ENCODE peak calls at places on chromosome 18, in six cellular contexts. One of them, this sample, is unnamed.

GRCh38 chr18:54233228-54233625 is 8.8 kb upstream of the MBD2 start:
- DNase-seq in PC-9: no peak
- DNase-seq in neural progenitor cell: no peak
- DNase-seq in heart right ventricle: no peak
- DNase-seq in IMR-90: no peak
- DNase-seq in brain microvascular endothelial cell: no peak
- DNase-seq in this sample: no peak

GRCh38 chr18:5543854-5544389 is at the start of gene EPB41L3:
- DNase-seq in PC-9: no peak
- DNase-seq in neural progenitor cell: peak; percentile 55
- DNase-seq in heart right ventricle: peak; percentile 58
- DNase-seq in IMR-90: peak; percentile 20
- DNase-seq in brain microvascular endothelial cell: no peak
- DNase-seq in this sample: no peak

GRCh38 chr18:77530732-77531131 is 281.1 kb downstream of the GALR1 start:
- DNase-seq in PC-9: no peak
- DNase-seq in neural progenitor cell: no peak
- DNase-seq in heart right ventricle: no peak
- DNase-seq in IMR-90: no peak
- DNase-seq in brain microvascular endothelial cell: no peak
- DNase-seq in this sample: no peak

GRCh38 chr18:76795981-76796380 is 26.4 kb upstream of the ZNF236 start:
- DNase-seq in PC-9: no peak
- DNase-seq in neural progenitor cell: no peak
- DNase-seq in heart right ventricle: no peak
- DNase-seq in IMR-90: no peak
- DNase-seq in brain microvascular endothelial cell: no peak
- DNase-seq in this sample: no peak

GRCh38 chr18:5422626-5423025 is 121.2 kb downstream of the EPB41L3 start:
- DNase-seq in PC-9: no peak
- DNase-seq in neural progenitor cell: no peak
- DNase-seq in heart right ventricle: no peak
- DNase-seq in IMR-90: no peak
- DNase-seq in brain microvascular endothelial cell: no peak
- DNase-seq in this sample: no peak

GRCh38 chr18:12895016-12895415 is 11.0 kb upstream of the PTPN2 start:
- DNase-seq in PC-9: no peak
- DNase-seq in neural progenitor cell: no peak
- DNase-seq in heart right ventricle: no peak
- DNase-seq in IMR-90: no peak
- DNase-seq in brain microvascular endothelial cell: no peak
- DNase-seq in this sample: no peak

GRCh38 chr18:31225668-31226067 is 63.0 kb upstream of the DSC1 start:
- DNase-seq in PC-9: no peak
- DNase-seq in neural progenitor cell: peak; percentile 83
- DNase-seq in heart right ventricle: peak; percentile 30
- DNase-seq in IMR-90: peak; percentile 55
- DNase-seq in brain microvascular endothelial cell: peak; percentile 91
- DNase-seq in this sample: peak; percentile 67

GRCh38 chr18:79465392-79465991 is 69.8 kb downstream of the NFATC1 start:
- DNase-seq in PC-9: no peak
- DNase-seq in neural progenitor cell: peak; percentile 56
- DNase-seq in heart right ventricle: peak; percentile 42
- DNase-seq in IMR-90: no peak
- DNase-seq in brain microvascular endothelial cell: no peak
- DNase-seq in this sample: no peak

GRCh38 chr18:12944724-12945123 is 3.1 kb upstream of the SEH1L start:
- DNase-seq in PC-9: no peak
- DNase-seq in neural progenitor cell: no peak
- DNase-seq in heart right ventricle: peak; percentile 35
- DNase-seq in IMR-90: no peak
- DNase-seq in brain microvascular endothelial cell: peak; percentile 9
- DNase-seq in this sample: no peak

GRCh38 chr18:73986711-73987110 is 160.9 kb downstream of the FBXO15 start:
- DNase-seq in PC-9: no peak
- DNase-seq in neural progenitor cell: no peak
- DNase-seq in heart right ventricle: no peak
- DNase-seq in IMR-90: no peak
- DNase-seq in brain microvascular endothelial cell: no peak
- DNase-seq in this sample: no peak

GRCh38 chr18:79615586-79615985 is 64.0 kb upstream of the CTDP1 start:
- DNase-seq in PC-9: no peak
- DNase-seq in neural progenitor cell: no peak
- DNase-seq in heart right ventricle: no peak
- DNase-seq in IMR-90: no peak
- DNase-seq in brain microvascular endothelial cell: no peak
- DNase-seq in this sample: no peak

GRCh38 chr18:48622911-48623431 is 84.1 kb downstream of the CTIF start:
- DNase-seq in PC-9: peak; percentile 54
- DNase-seq in neural progenitor cell: no peak
- DNase-seq in heart right ventricle: no peak
- DNase-seq in IMR-90: peak; percentile 61
- DNase-seq in brain microvascular endothelial cell: peak; percentile 19
- DNase-seq in this sample: peak; percentile 73

GRCh38 chr18:31275722-31276463 is 42.1 kb upstream of the DSG1 start:
- DNase-seq in PC-9: peak; percentile 10
- DNase-seq in neural progenitor cell: no peak
- DNase-seq in heart right ventricle: no peak
- DNase-seq in IMR-90: no peak
- DNase-seq in brain microvascular endothelial cell: no peak
- DNase-seq in this sample: no peak

GRCh38 chr18:55326134-55326533 is 261.9 kb downstream of the TCF4 start:
- DNase-seq in PC-9: no peak
- DNase-seq in neural progenitor cell: no peak
- DNase-seq in heart right ventricle: no peak
- DNase-seq in IMR-90: no peak
- DNase-seq in brain microvascular endothelial cell: no peak
- DNase-seq in this sample: no peak

GRCh38 chr18:47209166-47209565 is 33.0 kb upstream of the IER3IP1 start:
- DNase-seq in PC-9: no peak
- DNase-seq in neural progenitor cell: peak; percentile 42
- DNase-seq in heart right ventricle: no peak
- DNase-seq in IMR-90: no peak
- DNase-seq in brain microvascular endothelial cell: no peak
- DNase-seq in this sample: no peak

GRCh38 chr18:55079481-55080350 is 120.5 kb upstream of the CCDC68 start:
- DNase-seq in PC-9: no peak
- DNase-seq in neural progenitor cell: no peak
- DNase-seq in heart right ventricle: no peak
- DNase-seq in IMR-90: no peak
- DNase-seq in brain microvascular endothelial cell: no peak
- DNase-seq in this sample: no peak

GRCh38 chr18:79889569-79889968 is 61.9 kb downstream of the SLC66A2 start:
- DNase-seq in PC-9: no peak
- DNase-seq in neural progenitor cell: no peak
- DNase-seq in heart right ventricle: no peak
- DNase-seq in IMR-90: no peak
- DNase-seq in brain microvascular endothelial cell: no peak
- DNase-seq in this sample: no peak

GRCh38 chr18:46411862-46412690 is 244.9 kb downstream of the LOXHD1 start:
- DNase-seq in PC-9: peak; percentile 23
- DNase-seq in neural progenitor cell: no peak
- DNase-seq in heart right ventricle: peak; percentile 40
- DNase-seq in IMR-90: no peak
- DNase-seq in brain microvascular endothelial cell: no peak
- DNase-seq in this sample: no peak

GRCh38 chr18:24878289-24878688 is 417.9 kb downstream of the HRH4 start:
- DNase-seq in PC-9: no peak
- DNase-seq in neural progenitor cell: peak; percentile 53
- DNase-seq in heart right ventricle: no peak
- DNase-seq in IMR-90: peak; percentile 64
- DNase-seq in brain microvascular endothelial cell: peak; percentile 51
- DNase-seq in this sample: no peak

GRCh38 chr18:35470440-35470839 is 27.3 kb downstream of the INO80C start:
- DNase-seq in PC-9: no peak
- DNase-seq in neural progenitor cell: no peak
- DNase-seq in heart right ventricle: no peak
- DNase-seq in IMR-90: no peak
- DNase-seq in brain microvascular endothelial cell: no peak
- DNase-seq in this sample: no peak

GRCh38 chr18:66621816-66622576 is 18.1 kb upstream of the CDH19 start:
- DNase-seq in PC-9: no peak
- DNase-seq in neural progenitor cell: peak; percentile 61
- DNase-seq in heart right ventricle: no peak
- DNase-seq in IMR-90: no peak
- DNase-seq in brain microvascular endothelial cell: no peak
- DNase-seq in this sample: no peak

DNA sequence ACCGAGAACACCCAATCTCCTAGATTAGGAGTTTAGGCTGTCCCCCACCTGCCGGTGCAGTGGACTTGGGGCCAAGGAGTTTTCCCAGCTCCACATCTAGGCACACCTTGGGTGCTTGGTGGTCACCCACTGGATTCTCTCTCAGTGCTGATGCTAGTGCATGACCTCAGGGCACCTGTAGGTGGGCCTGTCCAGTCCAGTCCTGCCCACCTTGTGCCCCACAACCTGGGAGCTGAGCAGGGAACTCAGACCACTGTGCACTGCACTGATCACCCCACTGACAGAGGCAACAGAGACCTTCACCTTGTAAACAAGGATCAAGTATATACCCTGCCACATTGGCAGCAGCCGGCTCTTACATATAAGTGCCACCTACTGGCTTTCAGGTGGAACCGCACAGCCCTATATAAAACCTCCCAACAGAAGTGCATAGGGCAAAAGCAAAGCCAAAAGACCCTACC is 12.7 kb upstream of the CDH19 start:
- DNase-seq in PC-9: no peak
- DNase-seq in neural progenitor cell: peak; percentile 60
- DNase-seq in heart right ventricle: no peak
- DNase-seq in IMR-90: no peak
- DNase-seq in brain microvascular endothelial cell: no peak
- DNase-seq in this sample: no peak
- TF ChIP-seq CTCF in PC-9: peak; percentile 57
- TF ChIP-seq CTCF in neural progenitor cell: peak; percentile 67
- TF ChIP-seq CTCF in heart right ventricle: no peak
- TF ChIP-seq CTCF in IMR-90: no peak
- TF ChIP-seq CTCF in brain microvascular endothelial cell: peak; percentile 79
- TF ChIP-seq CTCF in this sample: peak; percentile 57

DNA sequence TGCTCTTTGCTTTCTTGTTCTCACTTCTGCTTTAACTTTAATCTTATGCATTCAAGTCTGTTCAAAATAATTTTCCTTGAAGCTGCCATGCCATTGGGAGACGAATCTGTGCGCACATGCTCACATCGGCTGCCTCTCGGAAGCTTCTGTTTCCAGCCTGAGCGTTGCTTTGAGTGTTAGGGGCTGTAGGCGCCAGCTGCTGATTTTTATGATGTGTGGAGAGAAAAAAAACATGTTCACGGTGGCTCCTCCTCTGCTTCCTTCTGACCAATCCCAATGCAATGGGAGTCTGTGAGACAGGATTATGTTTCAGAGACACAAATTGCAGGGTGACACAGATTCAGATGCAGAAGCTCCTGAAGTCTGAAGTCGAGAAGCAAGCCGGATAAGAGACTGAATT is at the start of gene MC4R:
- DNase-seq in PC-9: peak; percentile 20
- DNase-seq in neural progenitor cell: peak; percentile 30
- DNase-seq in heart right ventricle: no peak
- DNase-seq in IMR-90: peak; percentile 82
- DNase-seq in brain microvascular endothelial cell: peak; percentile 86
- DNase-seq in this sample: peak; percentile 67
- H3K4me3 ChIP-seq in PC-9: no peak within 1 kb of the TSS
- H3K4me3 ChIP-seq in neural progenitor cell: no peak within 1 kb of the TSS
- H3K4me3 ChIP-seq in heart right ventricle: no peak within 1 kb of the TSS
- H3K4me3 ChIP-seq in IMR-90: peak within 1 kb of the TSS; percentile 15
- H3K4me3 ChIP-seq in brain microvascular endothelial cell: peak within 1 kb of the TSS; percentile 31
- H3K4me3 ChIP-seq in this sample: peak within 1 kb of the TSS; percentile 27

GRCh38 chr18:51082571-51083264 is 52.7 kb downstream of the SMAD4 start:
- DNase-seq in PC-9: peak; percentile 5
- DNase-seq in neural progenitor cell: no peak
- DNase-seq in heart right ventricle: no peak
- DNase-seq in IMR-90: peak; percentile 10
- DNase-seq in brain microvascular endothelial cell: peak; percentile 29
- DNase-seq in this sample: no peak
- H3K36me3 ChIP-seq in PC-9: peaks cover 27% of the 10 kb centered on the region
- H3K36me3 ChIP-seq in neural progenitor cell: peaks cover 32% of the 10 kb centered on the region
- H3K36me3 ChIP-seq in heart right ventricle: no peaks in the 10 kb centered on the region
- H3K36me3 ChIP-seq in IMR-90: peaks cover 30% of the 10 kb centered on the region
- H3K36me3 ChIP-seq in brain microvascular endothelial cell: peaks cover 10% of the 10 kb centered on the region
- H3K36me3 ChIP-seq in this sample: no peaks in the 10 kb centered on the region

GRCh38 chr18:62585274-62586147 is 62.7 kb downstream of the ZCCHC2 start:
- DNase-seq in PC-9: no peak
- DNase-seq in neural progenitor cell: no peak
- DNase-seq in heart right ventricle: no peak
- DNase-seq in IMR-90: no peak
- DNase-seq in brain microvascular endothelial cell: no peak
- DNase-seq in this sample: no peak

GRCh38 chr18:62588217-62588616 is 65.4 kb downstream of the ZCCHC2 start:
- DNase-seq in PC-9: no peak
- DNase-seq in neural progenitor cell: no peak
- DNase-seq in heart right ventricle: no peak
- DNase-seq in IMR-90: no peak
- DNase-seq in brain microvascular endothelial cell: no peak
- DNase-seq in this sample: no peak

GRCh38 chr18:62587689-62588088 is 64.9 kb downstream of the ZCCHC2 start:
- DNase-seq in PC-9: no peak
- DNase-seq in neural progenitor cell: no peak
- DNase-seq in heart right ventricle: no peak
- DNase-seq in IMR-90: no peak
- DNase-seq in brain microvascular endothelial cell: no peak
- DNase-seq in this sample: no peak

GRCh38 chr18:62586148-62586774 is 63.4 kb downstream of the ZCCHC2 start:
- DNase-seq in PC-9: peak; percentile 60
- DNase-seq in neural progenitor cell: peak; percentile 86
- DNase-seq in heart right ventricle: peak; percentile 78
- DNase-seq in IMR-90: peak; percentile 69
- DNase-seq in brain microvascular endothelial cell: peak; percentile 59
- DNase-seq in this sample: peak; percentile 21

DNA sequence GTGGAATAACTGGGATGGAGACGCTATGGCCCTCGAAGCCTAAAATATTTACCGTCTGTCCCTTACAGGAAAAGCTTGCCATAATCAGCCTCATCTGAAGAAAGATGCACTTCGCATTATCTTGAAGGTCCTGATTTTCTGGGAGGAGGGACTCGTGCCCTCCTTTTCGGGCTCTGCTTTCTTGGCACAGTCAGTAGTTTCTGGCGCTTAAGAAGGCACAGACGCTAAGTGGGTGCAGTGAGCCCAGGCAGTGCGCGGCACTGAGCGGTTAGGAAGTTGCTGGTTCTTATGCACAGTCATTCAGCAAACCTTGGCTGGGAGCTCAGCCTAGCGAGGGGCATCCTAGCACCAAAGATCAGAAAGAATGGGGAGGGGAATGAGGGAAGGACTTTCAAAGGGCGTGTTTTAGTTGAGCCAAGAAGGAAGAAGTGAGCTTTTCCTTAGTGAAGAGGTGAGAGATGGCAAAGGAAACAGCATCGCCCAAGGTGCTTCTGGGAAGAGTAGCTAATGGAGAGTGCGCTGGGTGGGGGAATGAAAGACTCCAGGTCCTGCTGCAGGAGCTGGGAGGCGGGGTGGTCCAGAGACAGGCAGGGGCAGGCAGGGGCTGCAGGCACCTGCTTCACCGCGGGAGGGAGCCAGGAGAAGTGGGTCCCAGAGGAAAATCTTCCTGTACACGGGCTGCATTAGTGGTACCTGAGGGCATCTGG is 64.1 kb downstream of the ZCCHC2 start:
- DNase-seq in PC-9: no peak
- DNase-seq in neural progenitor cell: no peak
- DNase-seq in heart right ventricle: no peak
- DNase-seq in IMR-90: no peak
- DNase-seq in brain microvascular endothelial cell: no peak
- DNase-seq in this sample: no peak
- TF ChIP-seq CTCF in PC-9: no peak
- TF ChIP-seq CTCF in neural progenitor cell: no peak
- TF ChIP-seq CTCF in heart right ventricle: no peak
- TF ChIP-seq CTCF in IMR-90: no peak
- TF ChIP-seq CTCF in brain microvascular endothelial cell: no peak
- TF ChIP-seq CTCF in this sample: no peak